ENCODE peak calls at places on chromosomes 1 and 21, in eight cellular contexts. One of them, this sample, is unnamed.

GRCh38 chr1:205972491-205973168 is 29.4 kb upstream of the SLC26A9 start:
- DNase-seq in IMR-90: no peak
- DNase-seq in right lobe of liver: no peak
- DNase-seq in GM23248: no peak
- DNase-seq in GM06990: no peak
- DNase-seq in SJSA1: no peak
- DNase-seq in fibroblast of pulmonary artery: no peak
- DNase-seq in Jurkat, Clone E6-1: no peak
- DNase-seq in this sample: no peak

GRCh38 chr1:29282924-29283803 is 46.8 kb downstream of the PTPRU start:
- DNase-seq in IMR-90: peak; percentile 40
- DNase-seq in Jurkat, Clone E6-1: peak; percentile 57
- DNase-seq in SJSA1: no peak
- DNase-seq in GM06990: peak; percentile 59
- DNase-seq in right lobe of liver: no peak
- DNase-seq in fibroblast of pulmonary artery: peak; percentile 60
- DNase-seq in GM23248: peak; percentile 19
- DNase-seq in this sample: no peak

GRCh38 chr21:25234857-25235801 is 372.2 kb downstream of the MRPL39 start:
- DNase-seq in SJSA1: no peak
- DNase-seq in Jurkat, Clone E6-1: no peak
- DNase-seq in GM06990: no peak
- DNase-seq in fibroblast of pulmonary artery: no peak
- DNase-seq in GM23248: no peak
- DNase-seq in IMR-90: no peak
- DNase-seq in right lobe of liver: no peak
- DNase-seq in this sample: no peak

GRCh38 chr1:34419662-34420061 is 243.0 kb downstream of the C1orf94 start:
- DNase-seq in fibroblast of pulmonary artery: no peak
- DNase-seq in IMR-90: no peak
- DNase-seq in Jurkat, Clone E6-1: no peak
- DNase-seq in SJSA1: no peak
- DNase-seq in GM06990: no peak
- DNase-seq in right lobe of liver: no peak
- DNase-seq in GM23248: peak; percentile 50
- DNase-seq in this sample: no peak

GRCh38 chr1:236494586-236495207 is 29.1 kb upstream of the LGALS8 start:
- DNase-seq in IMR-90: peak; percentile 18
- DNase-seq in GM23248: peak; percentile 32
- DNase-seq in right lobe of liver: no peak
- DNase-seq in GM06990: no peak
- DNase-seq in Jurkat, Clone E6-1: no peak
- DNase-seq in fibroblast of pulmonary artery: no peak
- DNase-seq in SJSA1: no peak
- DNase-seq in this sample: no peak

GRCh38 chr1:232902766-232903357 is 47.5 kb upstream of the NTPCR start:
- DNase-seq in GM06990: no peak
- DNase-seq in GM23248: no peak
- DNase-seq in SJSA1: no peak
- DNase-seq in IMR-90: no peak
- DNase-seq in fibroblast of pulmonary artery: no peak
- DNase-seq in right lobe of liver: no peak
- DNase-seq in Jurkat, Clone E6-1: no peak
- DNase-seq in this sample: no peak

GRCh38 chr1:29259802-29260441 is 23.6 kb downstream of the PTPRU start:
- DNase-seq in SJSA1: no peak
- DNase-seq in fibroblast of pulmonary artery: no peak
- DNase-seq in IMR-90: no peak
- DNase-seq in GM23248: peak; percentile 73
- DNase-seq in Jurkat, Clone E6-1: no peak
- DNase-seq in right lobe of liver: peak; percentile 68
- DNase-seq in GM06990: no peak
- DNase-seq in this sample: no peak

GRCh38 chr1:238772321-238772720 is 614.0 kb upstream of the CHRM3 start:
- DNase-seq in GM06990: no peak
- DNase-seq in IMR-90: peak; percentile 53
- DNase-seq in SJSA1: no peak
- DNase-seq in Jurkat, Clone E6-1: no peak
- DNase-seq in GM23248: peak; percentile 48
- DNase-seq in fibroblast of pulmonary artery: no peak
- DNase-seq in right lobe of liver: no peak
- DNase-seq in this sample: no peak

GRCh38 chr1:30607723-30608122 is 115.7 kb downstream of the MATN1 start:
- DNase-seq in right lobe of liver: no peak
- DNase-seq in SJSA1: no peak
- DNase-seq in Jurkat, Clone E6-1: no peak
- DNase-seq in GM23248: no peak
- DNase-seq in fibroblast of pulmonary artery: no peak
- DNase-seq in IMR-90: no peak
- DNase-seq in GM06990: no peak
- DNase-seq in this sample: no peak

GRCh38 chr1:27741124-27741523 is 15.4 kb downstream of the FAM76A start:
- DNase-seq in Jurkat, Clone E6-1: no peak
- DNase-seq in GM06990: no peak
- DNase-seq in fibroblast of pulmonary artery: no peak
- DNase-seq in SJSA1: no peak
- DNase-seq in right lobe of liver: no peak
- DNase-seq in GM23248: no peak
- DNase-seq in IMR-90: no peak
- DNase-seq in this sample: no peak

GRCh38 chr1:202618387-202619022 is 91.7 kb downstream of the SYT2 start:
- DNase-seq in right lobe of liver: no peak
- DNase-seq in IMR-90: peak; percentile 68
- DNase-seq in GM06990: peak; percentile 33
- DNase-seq in fibroblast of pulmonary artery: peak; percentile 43
- DNase-seq in Jurkat, Clone E6-1: no peak
- DNase-seq in GM23248: peak; percentile 76
- DNase-seq in SJSA1: peak; percentile 83
- DNase-seq in this sample: peak; percentile 26

GRCh38 chr1:20574686-20575543 is 14.0 kb upstream of the CDA start:
- DNase-seq in right lobe of liver: peak; percentile 91
- DNase-seq in SJSA1: peak; percentile 85
- DNase-seq in IMR-90: peak; percentile 75
- DNase-seq in GM06990: peak; percentile 69
- DNase-seq in fibroblast of pulmonary artery: peak; percentile 86
- DNase-seq in Jurkat, Clone E6-1: peak; percentile 59
- DNase-seq in GM23248: peak; percentile 84
- DNase-seq in this sample: no peak

GRCh38 chr1:118008011-118008410 is 78.5 kb downstream of the WDR3 start:
- DNase-seq in fibroblast of pulmonary artery: no peak
- DNase-seq in right lobe of liver: no peak
- DNase-seq in SJSA1: no peak
- DNase-seq in IMR-90: no peak
- DNase-seq in Jurkat, Clone E6-1: no peak
- DNase-seq in GM06990: no peak
- DNase-seq in GM23248: no peak
- DNase-seq in this sample: no peak

GRCh38 chr1:179229214-179230140 is at the start of gene ABL2:
- DNase-seq in GM06990: peak; percentile 56
- DNase-seq in GM23248: peak; percentile 70
- DNase-seq in IMR-90: no peak
- DNase-seq in SJSA1: peak; percentile 40
- DNase-seq in right lobe of liver: peak; percentile 46
- DNase-seq in Jurkat, Clone E6-1: no peak
- DNase-seq in fibroblast of pulmonary artery: no peak
- DNase-seq in this sample: no peak

GRCh38 chr1:92096317-92096716 is 16.2 kb downstream of the BTBD8 start:
- DNase-seq in Jurkat, Clone E6-1: no peak
- DNase-seq in IMR-90: peak; percentile 38
- DNase-seq in GM23248: peak; percentile 39
- DNase-seq in SJSA1: no peak
- DNase-seq in right lobe of liver: no peak
- DNase-seq in GM06990: no peak
- DNase-seq in fibroblast of pulmonary artery: no peak
- DNase-seq in this sample: no peak

GRCh38 chr1:212915245-212916091 is 34.9 kb upstream of the VASH2 start:
- DNase-seq in SJSA1: no peak
- DNase-seq in GM06990: no peak
- DNase-seq in right lobe of liver: no peak
- DNase-seq in GM23248: peak; percentile 10
- DNase-seq in fibroblast of pulmonary artery: peak; percentile 81
- DNase-seq in IMR-90: peak; percentile 87
- DNase-seq in Jurkat, Clone E6-1: no peak
- DNase-seq in this sample: peak; percentile 50

GRCh38 chr1:37037675-37038074 is 3.4 kb upstream of the GRIK3 start:
- DNase-seq in GM06990: no peak
- DNase-seq in right lobe of liver: no peak
- DNase-seq in GM23248: no peak
- DNase-seq in SJSA1: no peak
- DNase-seq in Jurkat, Clone E6-1: no peak
- DNase-seq in fibroblast of pulmonary artery: no peak
- DNase-seq in IMR-90: no peak
- DNase-seq in this sample: no peak

GRCh38 chr1:110524311-110525249 is 5.6 kb upstream of the KCNA10 start:
- DNase-seq in fibroblast of pulmonary artery: peak; percentile 59
- DNase-seq in right lobe of liver: no peak
- DNase-seq in GM06990: peak; percentile 26
- DNase-seq in Jurkat, Clone E6-1: peak; percentile 52
- DNase-seq in IMR-90: peak; percentile 30
- DNase-seq in GM23248: peak; percentile 59
- DNase-seq in SJSA1: peak; percentile 12
- DNase-seq in this sample: peak; percentile 4

GRCh38 chr1:36400825-36401601 is 3.3 kb upstream of the LSM10 start:
- DNase-seq in SJSA1: peak; percentile 94
- DNase-seq in Jurkat, Clone E6-1: no peak
- DNase-seq in GM23248: peak; percentile 98
- DNase-seq in right lobe of liver: peak; percentile 81
- DNase-seq in GM06990: peak; percentile 63
- DNase-seq in fibroblast of pulmonary artery: peak; percentile 78
- DNase-seq in IMR-90: peak; percentile 18
- DNase-seq in this sample: no peak

GRCh38 chr1:75502776-75503175 is 108.1 kb downstream of the SLC44A5 start:
- DNase-seq in fibroblast of pulmonary artery: peak; percentile 68
- DNase-seq in GM06990: no peak
- DNase-seq in Jurkat, Clone E6-1: no peak
- DNase-seq in IMR-90: no peak
- DNase-seq in GM23248: peak; percentile 0
- DNase-seq in SJSA1: peak; percentile 45
- DNase-seq in right lobe of liver: no peak
- DNase-seq in this sample: no peak

DNA sequence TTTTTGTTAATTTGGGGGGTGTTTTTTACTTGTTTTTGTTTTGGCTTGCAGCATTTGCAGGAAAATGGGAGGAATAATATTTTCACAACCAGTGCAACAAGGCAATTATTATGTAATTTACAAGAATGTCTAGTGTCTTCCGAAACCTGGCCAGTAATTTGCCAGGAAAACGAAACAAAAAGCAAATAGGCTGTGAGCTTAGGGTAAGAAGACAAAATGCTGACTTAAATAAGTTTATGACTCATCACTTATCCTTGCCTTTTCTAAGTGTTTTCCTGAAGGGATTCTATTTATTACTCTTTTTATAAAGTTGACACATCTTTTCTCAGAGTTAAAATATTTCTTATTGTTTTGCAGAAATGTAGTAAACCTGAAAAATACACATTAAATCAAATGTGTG is 49.8 kb downstream of the KCNT2 start:
- DNase-seq in Jurkat, Clone E6-1: no peak
- DNase-seq in GM23248: peak; percentile 88
- DNase-seq in IMR-90: peak; percentile 69
- DNase-seq in fibroblast of pulmonary artery: peak; percentile 89
- DNase-seq in right lobe of liver: no peak
- DNase-seq in GM06990: no peak
- DNase-seq in SJSA1: peak; percentile 35
- DNase-seq in this sample: peak; percentile 35
- H3K4me3 ChIP-seq in Jurkat, Clone E6-1: no peak overlapping the region
- H3K4me3 ChIP-seq in GM23248: peak overlapping the region; percentile 78
- H3K4me3 ChIP-seq in IMR-90: peak overlapping the region; percentile 36
- H3K4me3 ChIP-seq in fibroblast of pulmonary artery: peak overlapping the region; percentile 53
- H3K4me3 ChIP-seq in right lobe of liver: peak overlapping the region; percentile 17
- H3K4me3 ChIP-seq in GM06990: no peak overlapping the region
- H3K4me3 ChIP-seq in SJSA1: peak overlapping the region; percentile 22
- H3K4me3 ChIP-seq in this sample: no peak overlapping the region

GRCh38 chr1:228060458-228061190 is 21.9 kb upstream of the ARF1 start:
- DNase-seq in GM06990: no peak
- DNase-seq in fibroblast of pulmonary artery: no peak
- DNase-seq in GM23248: peak; percentile 41
- DNase-seq in SJSA1: peak; percentile 53
- DNase-seq in IMR-90: no peak
- DNase-seq in right lobe of liver: no peak
- DNase-seq in Jurkat, Clone E6-1: no peak
- DNase-seq in this sample: no peak
- H3K4me3 ChIP-seq in GM06990: no peak overlapping the region
- H3K4me3 ChIP-seq in fibroblast of pulmonary artery: peak overlapping the region; percentile 30
- H3K4me3 ChIP-seq in GM23248: no peak overlapping the region
- H3K4me3 ChIP-seq in SJSA1: peak overlapping the region; percentile 14
- H3K4me3 ChIP-seq in IMR-90: no peak overlapping the region
- H3K4me3 ChIP-seq in right lobe of liver: no peak overlapping the region
- H3K4me3 ChIP-seq in Jurkat, Clone E6-1: no peak overlapping the region
- H3K4me3 ChIP-seq in this sample: peak overlapping the region; percentile 34

DNA sequence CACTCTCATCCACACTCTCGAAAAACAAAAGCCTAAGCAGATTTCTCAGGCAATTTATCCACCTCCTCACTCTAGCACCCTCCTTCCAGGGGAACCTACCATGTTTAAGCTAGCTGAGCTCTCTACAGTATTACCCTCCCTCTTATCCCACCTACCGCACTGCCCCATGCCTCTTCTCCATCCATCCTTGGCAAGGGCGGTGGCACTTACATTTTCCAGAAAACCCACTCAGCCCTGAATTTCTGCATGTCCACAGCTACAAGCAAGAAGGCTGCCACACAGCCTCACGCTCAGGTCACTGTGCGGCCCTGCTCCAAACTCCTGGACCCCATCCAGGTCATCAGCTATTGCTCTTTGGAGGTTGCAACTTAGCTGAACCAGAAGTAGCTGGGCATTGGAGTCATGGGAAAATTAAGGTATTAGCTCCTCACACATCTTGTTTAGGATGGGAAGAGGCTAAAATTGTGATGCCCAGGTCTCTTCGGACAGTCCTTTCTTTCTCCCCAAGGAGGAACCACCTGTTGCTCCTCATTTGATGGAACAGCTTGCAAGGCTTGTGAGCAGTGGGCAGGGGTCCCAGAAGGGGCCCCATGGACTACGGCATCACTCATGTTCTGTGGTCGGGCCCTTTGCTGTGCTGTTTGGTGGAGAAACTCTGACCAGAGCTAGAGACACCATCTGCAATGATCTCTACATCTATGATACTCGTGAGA is 1.1 kb downstream of the KLHDC9 start:
- DNase-seq in SJSA1: no peak
- DNase-seq in fibroblast of pulmonary artery: no peak
- DNase-seq in GM23248: no peak
- DNase-seq in GM06990: no peak
- DNase-seq in IMR-90: no peak
- DNase-seq in right lobe of liver: no peak
- DNase-seq in Jurkat, Clone E6-1: no peak
- DNase-seq in this sample: no peak
- H3K4me3 ChIP-seq in SJSA1: no peak overlapping the region
- H3K4me3 ChIP-seq in fibroblast of pulmonary artery: peak overlapping the region; percentile 67
- H3K4me3 ChIP-seq in GM23248: no peak overlapping the region
- H3K4me3 ChIP-seq in GM06990: peak overlapping the region; percentile 79
- H3K4me3 ChIP-seq in IMR-90: no peak overlapping the region
- H3K4me3 ChIP-seq in right lobe of liver: peak overlapping the region; percentile 71
- H3K4me3 ChIP-seq in Jurkat, Clone E6-1: no peak overlapping the region
- H3K4me3 ChIP-seq in this sample: no peak overlapping the region

DNA sequence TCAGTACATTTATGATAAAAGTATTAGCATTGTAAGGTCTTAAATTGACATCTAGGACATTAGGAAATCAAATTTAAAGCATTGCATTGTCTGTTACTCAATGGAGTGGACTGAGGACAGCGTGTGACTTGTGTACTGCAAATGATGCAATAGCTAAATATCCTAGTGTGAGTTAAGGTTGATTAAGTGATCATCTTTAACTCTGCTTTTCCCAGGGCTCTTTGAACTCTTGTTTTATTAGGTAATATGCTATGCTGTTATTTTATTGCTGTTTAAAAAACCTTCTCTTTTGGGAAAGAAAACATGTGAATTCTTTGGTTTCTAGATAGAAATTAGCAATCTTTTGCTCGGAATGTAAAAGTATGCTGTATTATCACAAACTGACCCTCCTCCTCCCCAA is 38.6 kb downstream of the NFIA start:
- DNase-seq in GM06990: no peak
- DNase-seq in IMR-90: no peak
- DNase-seq in Jurkat, Clone E6-1: no peak
- DNase-seq in GM23248: peak; percentile 76
- DNase-seq in SJSA1: no peak
- DNase-seq in fibroblast of pulmonary artery: peak; percentile 69
- DNase-seq in right lobe of liver: no peak
- DNase-seq in this sample: peak; percentile 68
- H3K4me3 ChIP-seq in GM06990: no peak overlapping the region
- H3K4me3 ChIP-seq in IMR-90: no peak overlapping the region
- H3K4me3 ChIP-seq in Jurkat, Clone E6-1: no peak overlapping the region
- H3K4me3 ChIP-seq in GM23248: peak overlapping the region; percentile 59
- H3K4me3 ChIP-seq in SJSA1: no peak overlapping the region
- H3K4me3 ChIP-seq in fibroblast of pulmonary artery: peak overlapping the region; percentile 37
- H3K4me3 ChIP-seq in right lobe of liver: peak overlapping the region; percentile 6
- H3K4me3 ChIP-seq in this sample: no peak overlapping the region